ENCODE peak calls at places on chromosomes 11 and 22, in eight cellular contexts. X is adrenal gland, C is cardiac fibroblast, Q is progenitor cell of endocrine pancreas, P is WTC11, W is K562, S is choroid plexus epithelial cell, E is GM12864. L is an unnamed sample.
A peak's percentile ranks its signal among the peaks of the same experiment; 100 is the strongest.

GRCh38 chr22:43381693-43382092 is 30.1 kb upstream of the MPPED1 start:
- DNase-seq in X (no peak), C (no peak), Q (no peak), P (no peak), W (no peak), S (no peak), E (peak; percentile 77), L (no peak)

GRCh38 chr11:71307811-71308645 is 55.7 kb upstream of the SHANK2 start:
- DNase-seq in X (no peak), C (no peak), Q (no peak), P (no peak), W (no peak), S (no peak), E (no peak), L (no peak)

GRCh38 chr22:46068908-46069481 is 81.3 kb upstream of the PPARA start:
- DNase-seq in X (peak; percentile 31), C (peak; percentile 79), Q (no peak), P (no peak), W (no peak), S (peak; percentile 55), E (no peak), L (peak; percentile 7)

GRCh38 chr22:49155809-49156580 is 671.7 kb downstream of the BRD1 start:
- DNase-seq in X (no peak), C (no peak), Q (no peak), P (no peak), W (no peak), S (no peak), E (no peak), L (no peak)

GRCh38 chr22:49448546-49448945 is 379.1 kb downstream of the BRD1 start:
- DNase-seq in X (no peak), C (no peak), Q (no peak), P (no peak), W (no peak), S (no peak), E (no peak), L (no peak)

GRCh38 chr22:33919591-33920501 is at the start of gene LARGE1:
- DNase-seq in X (peak; percentile 44), C (peak; percentile 37), Q (peak; percentile 38), P (peak; percentile 58), W (peak; percentile 3), S (peak; percentile 27), E (no peak), L (peak; percentile 72)

GRCh38 chr11:61827573-61828378 is at the start of gene FADS2:
- DNase-seq in X (peak; percentile 98), C (peak; percentile 98), Q (peak; percentile 82), P (peak; percentile 89), W (no peak), S (peak; percentile 94), E (peak; percentile 77), L (peak; percentile 97)

GRCh38 chr22:37659897-37660708 is 1.6 kb downstream of the PDXP start:
- DNase-seq in X (peak; percentile 17), C (no peak), Q (no peak), P (no peak), W (no peak), S (no peak), E (no peak), L (no peak)

GRCh38 chr11:64241175-64241429 is 207 bp downstream of the FKBP2 start:
- DNase-seq in X (no peak), C (peak; percentile 100), Q (no peak), P (no peak), W (no peak), S (no peak), E (no peak), L (no peak)

GRCh38 chr22:41480397-41480735 is 11.4 kb downstream of the ACO2 start:
- DNase-seq in X (no peak), C (peak; percentile 80), Q (no peak), P (no peak), W (no peak), S (peak; percentile 77), E (no peak), L (no peak)

GRCh38 chr22:25120093-25120561 is 79.5 kb upstream of the CRYBB3 start:
- DNase-seq in X (peak; percentile 59), C (no peak), Q (no peak), P (no peak), W (no peak), S (no peak), E (no peak), L (no peak)

GRCh38 chr11:64128255-64129006 is 37.5 kb downstream of the MACROD1 start:
- DNase-seq in X (no peak), C (no peak), Q (no peak), P (no peak), W (no peak), S (no peak), E (no peak), L (no peak)

GRCh38 chr22:42887523-42888507 is 30.7 kb upstream of the ARFGAP3 start:
- DNase-seq in X (no peak), C (no peak), Q (no peak), P (no peak), W (no peak), S (no peak), E (no peak), L (no peak)

GRCh38 chr11:443542-444199 is 1.9 kb upstream of the ANO9 start:
- DNase-seq in X (no peak), C (peak; percentile 30), Q (no peak), P (no peak), W (no peak), S (peak; percentile 79), E (no peak), L (no peak)

GRCh38 chr11:65873280-65874156 is 918 bp upstream of the EFEMP2 start:
- DNase-seq in X (peak; percentile 93), C (peak; percentile 93), Q (peak; percentile 94), P (peak; percentile 97), W (peak; percentile 96), S (peak; percentile 94), E (peak; percentile 65), L (peak; percentile 96)

GRCh38 chr22:44596726-44597125 is 98.7 kb upstream of the RTL6 start:
- DNase-seq in X (no peak), C (no peak), Q (no peak), P (no peak), W (no peak), S (no peak), E (no peak), L (no peak)

GRCh38 chr22:47232753-47233152 is 470.3 kb downstream of the TBC1D22A start:
- DNase-seq in X (no peak), C (no peak), Q (no peak), P (no peak), W (no peak), S (no peak), E (no peak), L (no peak)
- TF ChIP-seq CTCF in X (no peak), C (no peak), Q (no peak), P (no peak), W (no peak), S (no peak), E (no peak), L (no peak)

GRCh38 chr11:116257092-116257491 is 515.7 kb downstream of the BUD13 start:
- DNase-seq in X (no peak), C (no peak), Q (no peak), P (no peak), W (peak; percentile 16), S (no peak), E (no peak), L (no peak)
- TF ChIP-seq CTCF in X (no peak), C (no peak), Q (no peak), P (no peak), W (no peak), S (no peak), E (no peak), L (no peak)

GRCh38 chr11:78350646-78351165 is 66.9 kb downstream of the GAB2 start:
- DNase-seq in X (peak; percentile 31), C (peak; percentile 68), Q (no peak), P (no peak), W (no peak), S (peak; percentile 70), E (no peak), L (no peak)
- TF ChIP-seq CTCF in X (no peak), C (no peak), Q (no peak), P (no peak), W (no peak), S (no peak), E (no peak), L (no peak)

DNA sequence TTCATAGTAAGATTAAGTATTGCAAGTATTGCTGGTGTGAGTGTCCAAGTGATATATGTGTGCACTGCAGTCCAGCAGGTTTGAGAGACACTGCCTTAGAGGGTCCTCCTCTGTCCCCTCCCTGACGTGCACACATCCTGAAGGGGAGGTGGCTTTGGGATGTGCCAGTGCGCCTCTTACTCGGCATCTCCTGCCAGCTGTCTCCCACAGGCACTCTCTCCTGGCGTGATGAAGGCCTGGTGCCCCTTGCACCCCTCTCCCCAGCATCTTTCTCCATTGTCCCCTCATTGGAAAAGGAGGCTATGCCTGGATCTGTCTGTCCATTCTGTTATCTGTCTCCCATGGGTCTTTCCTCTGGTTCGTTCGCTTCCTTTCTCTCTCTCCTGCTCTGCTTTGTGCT is 24.2 kb downstream of the GTPBP1 start:
- DNase-seq in X (no peak), C (no peak), Q (no peak), P (no peak), W (no peak), S (no peak), E (no peak), L (no peak)
- TF ChIP-seq CTCF in X (no peak), C (no peak), Q (no peak), P (no peak), W (no peak), S (no peak), E (no peak), L (no peak)

GRCh38 chr22:27435839-27436581 is 365.5 kb downstream of the MN1 start:
- DNase-seq in X (no peak), C (peak; percentile 48), Q (no peak), P (no peak), W (no peak), S (peak; percentile 58), E (no peak), L (peak; percentile 69)

GRCh38 chr22:27436591-27436990 is 365.0 kb downstream of the MN1 start:
- DNase-seq in X (no peak), C (no peak), Q (no peak), P (no peak), W (no peak), S (no peak), E (no peak), L (no peak)

GRCh38 chr22:27437570-27437969 is 364.0 kb downstream of the MN1 start:
- DNase-seq in X (no peak), C (no peak), Q (no peak), P (no peak), W (no peak), S (no peak), E (no peak), L (no peak)

GRCh38 chr22:27439131-27439530 is 362.4 kb downstream of the MN1 start:
- DNase-seq in X (no peak), C (no peak), Q (no peak), P (no peak), W (no peak), S (no peak), E (no peak), L (no peak)

GRCh38 chr22:27438271-27438980 is 363.1 kb downstream of the MN1 start:
- DNase-seq in X (no peak), C (peak; percentile 31), Q (no peak), P (no peak), W (no peak), S (peak; percentile 53), E (no peak), L (no peak)
- TF ChIP-seq CTCF in X (no peak), C (no peak), Q (no peak), P (no peak), W (no peak), S (peak; percentile 16), E (no peak), L (no peak)

GRCh38 chr11:119095066-119095880 is 6.4 kb downstream of the DPAGT1 start:
- DNase-seq in X (peak; percentile 100), C (peak; percentile 100), Q (peak; percentile 98), P (peak; percentile 99), W (peak; percentile 99), S (peak; percentile 100), E (peak; percentile 99), L (peak; percentile 97)
- TF ChIP-seq CTCF in X (no peak), C (no peak), Q (no peak), P (no peak), W (peak; percentile 19), S (peak; percentile 10), E (no peak), L (peak; percentile 9)

L was measured in glutamatergic neuron.